ENCODE peak calls at places on chromosome 16, in eight cellular contexts. Q is CD4-positive, alpha-beta T cell; L is left ventricle myocardium inferior; B is pancreas; R is A549; N is SJSA1; I is GM23248; O is small intestine. P is an unnamed sample.

GRCh38 chr16:11050954-11051353 is 106.6 kb downstream of the CLEC16A start:
- DNase-seq in Q (no peak), L (no peak), B (no peak), R (no peak), N (no peak), I (no peak), O (no peak), P (no peak)

GRCh38 chr16:9908613-9909012 is 273.6 kb downstream of the GRIN2A start:
- DNase-seq in Q (no peak), L (peak; percentile 38), B (no peak), R (no peak), N (no peak), I (no peak), O (no peak), P (no peak)

GRCh38 chr16:586047-586644 is 3.7 kb upstream of the RAB40C start:
- DNase-seq in Q (no peak), L (no peak), B (no peak), R (no peak), N (no peak), I (peak; percentile 67), O (no peak), P (no peak)

GRCh38 chr16:28502290-28502689 is 4.3 kb downstream of the IL27 start:
- DNase-seq in Q (no peak), L (no peak), B (no peak), R (no peak), N (no peak), I (no peak), O (no peak), P (no peak)

GRCh38 chr16:13839577-13839976 is 80.4 kb upstream of the ERCC4 start:
- DNase-seq in Q (no peak), L (no peak), B (no peak), R (no peak), N (no peak), I (no peak), O (no peak), P (no peak)

GRCh38 chr16:3190949-3191353 is 2.9 kb downstream of the OR1F1 start:
- DNase-seq in Q (no peak), L (no peak), B (no peak), R (peak; percentile 67), N (no peak), I (no peak), O (no peak), P (no peak)

GRCh38 chr16:28606291-28607115 is 3.3 kb downstream of the SULT1A1 start:
- DNase-seq in Q (no peak), L (no peak), B (no peak), R (no peak), N (no peak), I (no peak), O (no peak), P (no peak)

GRCh38 chr16:57532251-57532625 is 4.1 kb downstream of the CCDC102A start:
- DNase-seq in Q (no peak), L (peak; percentile 9), B (no peak), R (no peak), N (no peak), I (no peak), O (no peak), P (no peak)

GRCh38 chr16:4882261-4882632 is 35.0 kb downstream of the UBN1 start:
- DNase-seq in Q (no peak), L (no peak), B (no peak), R (no peak), N (no peak), I (peak; percentile 38), O (no peak), P (peak; percentile 17)

GRCh38 chr16:57383276-57384247 is 11.3 kb downstream of the CX3CL1 start:
- DNase-seq in Q (no peak), L (no peak), B (no peak), R (no peak), N (peak; percentile 48), I (peak; percentile 43), O (no peak), P (no peak)

GRCh38 chr16:86714166-86714565 is 135.8 kb downstream of the FOXL1 start:
- DNase-seq in Q (no peak), L (no peak), B (no peak), R (no peak), N (no peak), I (peak; percentile 54), O (no peak), P (peak; percentile 37)

GRCh38 chr16:50474138-50474537 is 74.1 kb upstream of the NKD1 start:
- DNase-seq in Q (no peak), L (no peak), B (no peak), R (no peak), N (no peak), I (no peak), O (no peak), P (no peak)

GRCh38 chr16:78756189-78756661 is 656.8 kb downstream of the WWOX start:
- DNase-seq in Q (no peak), L (no peak), B (no peak), R (no peak), N (no peak), I (no peak), O (no peak), P (no peak)
- H3K27ac ChIP-seq in Q (no peak overlapping the region), L (no peak overlapping the region), B (no peak overlapping the region), R (no peak overlapping the region), N (no peak overlapping the region), I (no peak overlapping the region), O (no peak overlapping the region), P (no peak overlapping the region)

DNA sequence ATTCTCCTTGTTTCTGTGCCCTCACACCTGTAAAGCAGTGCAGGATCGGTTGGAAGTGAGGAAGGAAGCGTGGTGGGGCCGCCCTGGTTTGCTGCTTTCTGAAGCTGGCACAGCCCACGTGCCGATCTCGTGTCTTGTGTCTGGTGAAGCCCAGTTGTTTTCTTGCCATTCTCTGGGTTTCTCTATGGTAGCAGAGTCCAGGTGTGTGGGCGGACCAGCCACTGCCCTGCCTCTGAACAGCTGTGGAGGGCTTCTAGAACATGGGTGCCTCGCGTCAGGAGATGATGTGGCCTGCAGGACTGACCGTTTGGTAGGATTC is 3.8 kb downstream of the ACSF3 start:
- DNase-seq in Q (no peak), L (no peak), B (no peak), R (no peak), N (no peak), I (no peak), O (no peak), P (no peak)
- H3K27ac ChIP-seq in Q (peak overlapping the region; percentile 77), L (no peak overlapping the region), B (no peak overlapping the region), R (no peak overlapping the region), N (no peak overlapping the region), I (no peak overlapping the region), O (peak overlapping the region; percentile 81), P (no peak overlapping the region)

GRCh38 chr16:23400387-23400930 is 52.5 kb downstream of the COG7 start:
- DNase-seq in Q (no peak), L (no peak), B (no peak), R (no peak), N (no peak), I (no peak), O (no peak), P (no peak)
- H3K27ac ChIP-seq in Q (no peak overlapping the region), L (no peak overlapping the region), B (peak overlapping the region; percentile 60), R (no peak overlapping the region), N (no peak overlapping the region), I (no peak overlapping the region), O (no peak overlapping the region), P (no peak overlapping the region)

DNA sequence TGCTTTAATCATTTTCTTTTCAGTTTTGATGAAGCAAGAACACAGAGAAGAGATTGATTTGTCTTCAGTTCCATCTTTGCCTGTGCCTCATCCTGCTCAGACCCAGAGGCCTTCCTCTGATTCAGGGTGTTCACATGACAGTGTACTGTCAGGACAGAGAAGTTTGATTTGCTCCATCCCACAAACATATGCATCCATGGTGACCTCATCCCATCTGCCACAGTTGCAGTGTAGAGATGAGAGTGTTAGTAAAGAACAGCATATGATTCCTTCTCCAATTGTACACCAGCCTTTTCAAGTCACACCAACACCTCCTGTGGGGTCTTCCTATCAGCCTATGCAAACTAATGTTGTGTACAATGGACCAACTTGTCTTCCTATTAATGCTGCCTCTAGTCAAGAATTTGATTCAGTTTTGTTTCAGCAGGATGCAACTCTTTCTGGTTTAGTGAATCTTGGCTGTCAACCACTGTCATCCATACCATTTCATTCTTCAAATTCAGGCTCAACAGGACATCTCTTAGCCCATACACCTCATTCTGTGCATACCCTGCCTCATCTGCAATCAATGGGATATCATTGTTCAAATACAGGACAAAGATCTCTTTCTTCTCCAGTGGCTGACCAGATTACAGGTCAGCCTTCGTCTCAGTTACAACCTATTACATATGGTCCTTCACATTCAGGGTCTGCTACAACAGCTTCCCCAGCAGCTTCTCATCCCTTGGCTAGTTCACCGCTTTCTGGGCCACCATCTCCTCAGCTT is 45.0 kb downstream of the ESRP2 start:
- DNase-seq in Q (no peak), L (no peak), B (no peak), R (no peak), N (no peak), I (peak; percentile 34), O (no peak), P (no peak)
- H3K27ac ChIP-seq in Q (no peak overlapping the region), L (no peak overlapping the region), B (no peak overlapping the region), R (no peak overlapping the region), N (no peak overlapping the region), I (no peak overlapping the region), O (no peak overlapping the region), P (no peak overlapping the region)

P was measured in SJCRH30.